ENCODE peak calls at places on chromosomes 12 and 14, in ten cellular contexts. One of them, this sample, is unnamed.

GRCh38 chr14:76904100-76904739 is 78.0 kb downstream of the LRRC74A start:
- DNase-seq in IMR-90: peak
- DNase-seq in PC-3: peak
- DNase-seq in fibroblast of lung: peak
- DNase-seq in right atrium auricular region: peak
- DNase-seq in cardiac fibroblast: peak
- DNase-seq in A549: peak
- DNase-seq in GM06990: no peak
- DNase-seq in right lobe of liver: no peak
- DNase-seq in adrenal gland: peak
- DNase-seq in this sample: peak

GRCh38 chr12:27548301-27549199 is 24.5 kb downstream of the PPFIBP1 start:
- DNase-seq in IMR-90: no peak
- DNase-seq in PC-3: peak
- DNase-seq in fibroblast of lung: no peak
- DNase-seq in right atrium auricular region: no peak
- DNase-seq in cardiac fibroblast: no peak
- DNase-seq in A549: no peak
- DNase-seq in GM06990: no peak
- DNase-seq in right lobe of liver: no peak
- DNase-seq in adrenal gland: no peak
- DNase-seq in this sample: no peak

GRCh38 chr12:6324936-6325750 is 14.7 kb downstream of the PLEKHG6 start:
- DNase-seq in IMR-90: no peak
- DNase-seq in PC-3: no peak
- DNase-seq in fibroblast of lung: no peak
- DNase-seq in right atrium auricular region: no peak
- DNase-seq in cardiac fibroblast: peak
- DNase-seq in A549: peak
- DNase-seq in GM06990: no peak
- DNase-seq in right lobe of liver: no peak
- DNase-seq in adrenal gland: no peak
- DNase-seq in this sample: no peak

GRCh38 chr14:32621585-32621984 is 292.5 kb downstream of the AKAP6 start:
- DNase-seq in IMR-90: no peak
- DNase-seq in PC-3: no peak
- DNase-seq in fibroblast of lung: no peak
- DNase-seq in right atrium auricular region: no peak
- DNase-seq in cardiac fibroblast: no peak
- DNase-seq in A549: no peak
- DNase-seq in GM06990: no peak
- DNase-seq in right lobe of liver: no peak
- DNase-seq in adrenal gland: no peak
- DNase-seq in this sample: no peak

GRCh38 chr12:66901136-66901932 is 222.5 kb upstream of the GRIP1 start:
- DNase-seq in IMR-90: no peak
- DNase-seq in PC-3: peak
- DNase-seq in fibroblast of lung: no peak
- DNase-seq in right atrium auricular region: no peak
- DNase-seq in cardiac fibroblast: no peak
- DNase-seq in A549: no peak
- DNase-seq in GM06990: peak
- DNase-seq in right lobe of liver: no peak
- DNase-seq in adrenal gland: no peak
- DNase-seq in this sample: no peak

GRCh38 chr12:32083489-32083888 is 23.2 kb upstream of the BICD1 start:
- DNase-seq in IMR-90: peak
- DNase-seq in PC-3: peak
- DNase-seq in fibroblast of lung: peak
- DNase-seq in right atrium auricular region: no peak
- DNase-seq in cardiac fibroblast: peak
- DNase-seq in A549: no peak
- DNase-seq in GM06990: no peak
- DNase-seq in right lobe of liver: no peak
- DNase-seq in adrenal gland: no peak
- DNase-seq in this sample: peak

GRCh38 chr14:24673534-24674203 is 39.7 kb upstream of the GZMB start:
- DNase-seq in IMR-90: no peak
- DNase-seq in PC-3: no peak
- DNase-seq in fibroblast of lung: no peak
- DNase-seq in right atrium auricular region: no peak
- DNase-seq in cardiac fibroblast: no peak
- DNase-seq in A549: no peak
- DNase-seq in GM06990: peak
- DNase-seq in right lobe of liver: no peak
- DNase-seq in adrenal gland: no peak
- DNase-seq in this sample: no peak

GRCh38 chr14:24277606-24278321 is 6.4 kb upstream of the RABGGTA start:
- DNase-seq in IMR-90: no peak
- DNase-seq in PC-3: no peak
- DNase-seq in fibroblast of lung: no peak
- DNase-seq in right atrium auricular region: no peak
- DNase-seq in cardiac fibroblast: no peak
- DNase-seq in A549: no peak
- DNase-seq in GM06990: no peak
- DNase-seq in right lobe of liver: no peak
- DNase-seq in adrenal gland: peak
- DNase-seq in this sample: no peak

GRCh38 chr12:87270894-87271293 is 758.3 kb downstream of the C12orf50 start:
- DNase-seq in IMR-90: peak
- DNase-seq in PC-3: peak
- DNase-seq in fibroblast of lung: peak
- DNase-seq in right atrium auricular region: no peak
- DNase-seq in cardiac fibroblast: peak
- DNase-seq in A549: peak
- DNase-seq in GM06990: no peak
- DNase-seq in right lobe of liver: no peak
- DNase-seq in adrenal gland: no peak
- DNase-seq in this sample: peak

GRCh38 chr14:50887476-50887875 is 15.6 kb downstream of the ABHD12B start:
- DNase-seq in IMR-90: no peak
- DNase-seq in PC-3: no peak
- DNase-seq in fibroblast of lung: no peak
- DNase-seq in right atrium auricular region: no peak
- DNase-seq in cardiac fibroblast: no peak
- DNase-seq in A549: no peak
- DNase-seq in GM06990: no peak
- DNase-seq in right lobe of liver: no peak
- DNase-seq in adrenal gland: no peak
- DNase-seq in this sample: no peak

GRCh38 chr14:48973136-48973535 is 613.0 kb downstream of the RPS29 start:
- DNase-seq in IMR-90: peak
- DNase-seq in PC-3: no peak
- DNase-seq in fibroblast of lung: peak
- DNase-seq in right atrium auricular region: no peak
- DNase-seq in cardiac fibroblast: peak
- DNase-seq in A549: no peak
- DNase-seq in GM06990: no peak
- DNase-seq in right lobe of liver: no peak
- DNase-seq in adrenal gland: no peak
- DNase-seq in this sample: peak

GRCh38 chr14:51304956-51305355 is 64.9 kb downstream of the TMX1 start:
- DNase-seq in IMR-90: peak
- DNase-seq in PC-3: peak
- DNase-seq in fibroblast of lung: peak
- DNase-seq in right atrium auricular region: no peak
- DNase-seq in cardiac fibroblast: peak
- DNase-seq in A549: peak
- DNase-seq in GM06990: no peak
- DNase-seq in right lobe of liver: no peak
- DNase-seq in adrenal gland: no peak
- DNase-seq in this sample: peak

GRCh38 chr12:118418385-118419057 is 42.2 kb downstream of the SUDS3 start:
- DNase-seq in IMR-90: no peak
- DNase-seq in PC-3: peak
- DNase-seq in fibroblast of lung: no peak
- DNase-seq in right atrium auricular region: no peak
- DNase-seq in cardiac fibroblast: peak
- DNase-seq in A549: no peak
- DNase-seq in GM06990: no peak
- DNase-seq in right lobe of liver: no peak
- DNase-seq in adrenal gland: no peak
- DNase-seq in this sample: no peak

GRCh38 chr12:12327802-12328201 is 22.2 kb downstream of the MANSC1 start:
- DNase-seq in IMR-90: peak
- DNase-seq in PC-3: peak
- DNase-seq in fibroblast of lung: peak
- DNase-seq in right atrium auricular region: no peak
- DNase-seq in cardiac fibroblast: peak
- DNase-seq in A549: peak
- DNase-seq in GM06990: no peak
- DNase-seq in right lobe of liver: no peak
- DNase-seq in adrenal gland: no peak
- DNase-seq in this sample: peak

GRCh38 chr12:79887912-79888311 is 47.0 kb downstream of the PPP1R12A start:
- DNase-seq in IMR-90: no peak
- DNase-seq in PC-3: no peak
- DNase-seq in fibroblast of lung: no peak
- DNase-seq in right atrium auricular region: no peak
- DNase-seq in cardiac fibroblast: no peak
- DNase-seq in A549: no peak
- DNase-seq in GM06990: no peak
- DNase-seq in right lobe of liver: no peak
- DNase-seq in adrenal gland: no peak
- DNase-seq in this sample: no peak
- TF ChIP-seq CTCF in IMR-90: no peak
- TF ChIP-seq CTCF in PC-3: no peak
- TF ChIP-seq CTCF in fibroblast of lung: no peak
- TF ChIP-seq CTCF in right atrium auricular region: no peak
- TF ChIP-seq CTCF in cardiac fibroblast: no peak
- TF ChIP-seq CTCF in A549: no peak
- TF ChIP-seq CTCF in GM06990: no peak
- TF ChIP-seq CTCF in right lobe of liver: no peak
- TF ChIP-seq CTCF in adrenal gland: no peak
- TF ChIP-seq CTCF in this sample: no peak

GRCh38 chr12:21849878-21850277 is 75.4 kb upstream of the KCNJ8 start:
- DNase-seq in IMR-90: no peak
- DNase-seq in PC-3: no peak
- DNase-seq in fibroblast of lung: no peak
- DNase-seq in right atrium auricular region: no peak
- DNase-seq in cardiac fibroblast: no peak
- DNase-seq in A549: no peak
- DNase-seq in GM06990: no peak
- DNase-seq in right lobe of liver: no peak
- DNase-seq in adrenal gland: no peak
- DNase-seq in this sample: no peak
- H3K4me3 ChIP-seq in IMR-90: no peak
- H3K4me3 ChIP-seq in PC-3: no peak
- H3K4me3 ChIP-seq in fibroblast of lung: no peak
- H3K4me3 ChIP-seq in right atrium auricular region: no peak
- H3K4me3 ChIP-seq in cardiac fibroblast: no peak
- H3K4me3 ChIP-seq in A549: no peak
- H3K4me3 ChIP-seq in GM06990: no peak
- H3K4me3 ChIP-seq in right lobe of liver: no peak
- H3K4me3 ChIP-seq in adrenal gland: no peak
- H3K4me3 ChIP-seq in this sample: no peak

DNA sequence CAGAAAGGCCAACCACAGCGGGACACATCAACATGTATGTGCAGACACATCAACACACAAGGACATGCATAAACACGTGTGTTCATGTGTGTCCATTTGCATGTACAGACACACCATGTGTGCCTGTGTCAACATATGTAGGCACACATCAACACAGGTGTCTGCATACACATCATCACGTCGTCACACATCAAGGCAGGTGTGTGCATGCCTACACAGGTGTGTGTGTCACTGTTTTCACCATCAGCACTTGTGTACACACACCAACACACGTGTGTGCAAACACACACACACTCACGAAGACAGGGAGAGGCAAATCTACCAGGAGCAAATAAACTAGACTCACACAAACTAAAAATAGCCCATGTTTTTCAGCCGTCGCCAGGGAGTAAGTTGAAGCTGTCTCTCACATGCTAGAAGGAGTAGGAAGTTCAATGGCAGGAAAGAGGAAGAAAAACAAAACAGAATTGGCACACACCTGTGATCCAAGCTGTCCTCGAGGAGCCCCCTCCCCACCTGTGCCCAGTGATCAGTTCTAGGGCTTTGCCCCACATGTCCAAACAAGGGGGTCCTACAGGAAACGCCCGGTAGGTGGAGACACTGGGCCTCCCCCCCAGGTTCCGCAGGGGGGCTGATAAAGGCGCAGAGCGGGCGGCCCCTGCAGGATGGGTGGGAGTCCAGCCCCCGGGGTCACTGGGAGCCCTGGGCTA is 7.4 kb downstream of the SCARB1 start:
- DNase-seq in IMR-90: no peak
- DNase-seq in PC-3: no peak
- DNase-seq in fibroblast of lung: no peak
- DNase-seq in right atrium auricular region: no peak
- DNase-seq in cardiac fibroblast: no peak
- DNase-seq in A549: no peak
- DNase-seq in GM06990: no peak
- DNase-seq in right lobe of liver: no peak
- DNase-seq in adrenal gland: peak
- DNase-seq in this sample: peak
- TF ChIP-seq CTCF in IMR-90: no peak
- TF ChIP-seq CTCF in PC-3: no peak
- TF ChIP-seq CTCF in fibroblast of lung: no peak
- TF ChIP-seq CTCF in right atrium auricular region: no peak
- TF ChIP-seq CTCF in cardiac fibroblast: no peak
- TF ChIP-seq CTCF in A549: no peak
- TF ChIP-seq CTCF in GM06990: peak
- TF ChIP-seq CTCF in right lobe of liver: no peak
- TF ChIP-seq CTCF in adrenal gland: peak
- TF ChIP-seq CTCF in this sample: peak

GRCh38 chr14:97218713-97219355 is 421.7 kb downstream of the VRK1 start:
- DNase-seq in IMR-90: no peak
- DNase-seq in PC-3: no peak
- DNase-seq in fibroblast of lung: peak
- DNase-seq in right atrium auricular region: no peak
- DNase-seq in cardiac fibroblast: no peak
- DNase-seq in A549: peak
- DNase-seq in GM06990: no peak
- DNase-seq in right lobe of liver: no peak
- DNase-seq in adrenal gland: peak
- DNase-seq in this sample: no peak

GRCh38 chr14:97217094-97217885 is 420.1 kb downstream of the VRK1 start:
- DNase-seq in IMR-90: no peak
- DNase-seq in PC-3: no peak
- DNase-seq in fibroblast of lung: no peak
- DNase-seq in right atrium auricular region: no peak
- DNase-seq in cardiac fibroblast: no peak
- DNase-seq in A549: no peak
- DNase-seq in GM06990: no peak
- DNase-seq in right lobe of liver: no peak
- DNase-seq in adrenal gland: no peak
- DNase-seq in this sample: no peak

GRCh38 chr14:97221572-97221971 is 424.4 kb downstream of the VRK1 start:
- DNase-seq in IMR-90: no peak
- DNase-seq in PC-3: no peak
- DNase-seq in fibroblast of lung: no peak
- DNase-seq in right atrium auricular region: no peak
- DNase-seq in cardiac fibroblast: no peak
- DNase-seq in A549: no peak
- DNase-seq in GM06990: no peak
- DNase-seq in right lobe of liver: no peak
- DNase-seq in adrenal gland: no peak
- DNase-seq in this sample: no peak

GRCh38 chr14:97218336-97218712 is 421.1 kb downstream of the VRK1 start:
- DNase-seq in IMR-90: no peak
- DNase-seq in PC-3: no peak
- DNase-seq in fibroblast of lung: no peak
- DNase-seq in right atrium auricular region: no peak
- DNase-seq in cardiac fibroblast: no peak
- DNase-seq in A549: no peak
- DNase-seq in GM06990: no peak
- DNase-seq in right lobe of liver: no peak
- DNase-seq in adrenal gland: no peak
- DNase-seq in this sample: no peak

GRCh38 chr14:97219356-97220017 is 422.3 kb downstream of the VRK1 start:
- DNase-seq in IMR-90: no peak
- DNase-seq in PC-3: no peak
- DNase-seq in fibroblast of lung: no peak
- DNase-seq in right atrium auricular region: no peak
- DNase-seq in cardiac fibroblast: no peak
- DNase-seq in A549: no peak
- DNase-seq in GM06990: no peak
- DNase-seq in right lobe of liver: no peak
- DNase-seq in adrenal gland: no peak
- DNase-seq in this sample: no peak
- H3K4me3 ChIP-seq in IMR-90: no peak
- H3K4me3 ChIP-seq in PC-3: no peak
- H3K4me3 ChIP-seq in fibroblast of lung: no peak
- H3K4me3 ChIP-seq in right atrium auricular region: peak
- H3K4me3 ChIP-seq in cardiac fibroblast: no peak
- H3K4me3 ChIP-seq in A549: no peak
- H3K4me3 ChIP-seq in GM06990: no peak
- H3K4me3 ChIP-seq in right lobe of liver: peak
- H3K4me3 ChIP-seq in adrenal gland: peak
- H3K4me3 ChIP-seq in this sample: no peak

This sample was measured in choroid plexus epithelial cell.